ENCODE peak calls at places on chromosomes 12 and 14, in five cellular contexts. A is fibroblast of the aortic adventitia, Q is prostate gland, R is tibial nerve, S is GM20000. F is an unnamed sample.

GRCh38 chr12:93785262-93786010 is 108.3 kb downstream of the CRADD start:
- DNase-seq in R (peak), A (peak), S (no peak), Q (peak), F (no peak)

GRCh38 chr14:54652890-54653201 is 85.9 kb downstream of the SAMD4A start:
- DNase-seq in R (no peak), Q (no peak), A (no peak), S (no peak), F (no peak)

GRCh38 chr14:100887728-100888335 is 15.7 kb downstream of the RTL1 start:
- DNase-seq in A (no peak), S (no peak), Q (no peak), R (no peak), F (no peak)

GRCh38 chr14:70784886-70785285 is 24.4 kb downstream of the MAP3K9 start:
- DNase-seq in S (no peak), R (no peak), Q (no peak), A (no peak), F (no peak)

GRCh38 chr12:131604146-131604844 is 106.6 kb upstream of the SFSWAP start:
- DNase-seq in R (no peak), S (peak), A (no peak), Q (no peak), F (peak)

GRCh38 chr14:89340200-89340667 is 76.8 kb downstream of the FOXN3 start:
- DNase-seq in A (peak), Q (peak), R (no peak), S (no peak), F (no peak)

GRCh38 chr12:16807731-16808130 is 201.8 kb upstream of the LMO3 start:
- DNase-seq in S (no peak), R (no peak), A (no peak), Q (no peak), F (no peak)

GRCh38 chr12:116384629-116385485 is 107.4 kb upstream of the MED13L start:
- DNase-seq in Q (no peak), S (peak), A (peak), R (no peak), F (peak)

GRCh38 chr12:91361864-91362263 is 179.2 kb upstream of the DCN start:
- DNase-seq in A (peak), R (no peak), Q (no peak), S (peak), F (peak)

GRCh38 chr12:119804011-119804641 is 73.0 kb downstream of the CIT start:
- DNase-seq in Q (peak), S (no peak), R (peak), A (peak), F (no peak)

GRCh38 chr12:21613931-21614330 is 9.3 kb upstream of the GYS2 start:
- DNase-seq in A (no peak), S (no peak), R (no peak), Q (no peak), F (no peak)

GRCh38 chr14:106518054-106518943 is 991.9 kb downstream of the TMEM121 start:
- DNase-seq in R (peak), S (peak), A (no peak), Q (no peak), F (peak)

GRCh38 chr12:66829660-66830325 is 150.9 kb upstream of the GRIP1 start:
- DNase-seq in A (no peak), S (peak), Q (no peak), R (no peak), F (no peak)

GRCh38 chr12:26524862-26525465 is 308.0 kb downstream of the ITPR2 start:
- DNase-seq in S (no peak), A (peak), Q (no peak), R (peak), F (no peak)
- TF ChIP-seq CTCF in S (peak), A (peak), Q (peak), R (no peak), F (peak)

DNA sequence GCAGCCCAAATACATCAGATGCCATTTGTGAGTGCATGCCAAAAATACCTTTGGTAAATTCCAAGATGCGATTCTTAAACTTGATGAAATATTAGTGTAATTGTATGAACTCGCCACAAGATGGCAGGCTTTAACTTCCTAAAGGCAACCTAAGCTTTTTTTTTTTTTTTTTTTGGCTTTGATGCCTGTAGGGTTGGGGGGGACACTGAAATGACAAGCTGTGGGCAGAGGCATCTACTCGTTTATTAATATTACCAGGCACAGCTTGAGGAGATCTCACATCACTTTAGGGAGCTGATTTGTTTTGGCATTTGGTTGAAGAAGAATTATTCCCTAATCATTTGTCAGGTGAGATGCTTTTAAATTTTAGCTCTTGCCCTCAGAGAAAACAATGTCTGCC is 126.7 kb upstream of the CCDC196 start:
- DNase-seq in S (peak), Q (peak), A (peak), R (no peak), F (peak)
- TF ChIP-seq CTCF in S (peak), Q (peak), A (peak), R (peak), F (peak)

DNA sequence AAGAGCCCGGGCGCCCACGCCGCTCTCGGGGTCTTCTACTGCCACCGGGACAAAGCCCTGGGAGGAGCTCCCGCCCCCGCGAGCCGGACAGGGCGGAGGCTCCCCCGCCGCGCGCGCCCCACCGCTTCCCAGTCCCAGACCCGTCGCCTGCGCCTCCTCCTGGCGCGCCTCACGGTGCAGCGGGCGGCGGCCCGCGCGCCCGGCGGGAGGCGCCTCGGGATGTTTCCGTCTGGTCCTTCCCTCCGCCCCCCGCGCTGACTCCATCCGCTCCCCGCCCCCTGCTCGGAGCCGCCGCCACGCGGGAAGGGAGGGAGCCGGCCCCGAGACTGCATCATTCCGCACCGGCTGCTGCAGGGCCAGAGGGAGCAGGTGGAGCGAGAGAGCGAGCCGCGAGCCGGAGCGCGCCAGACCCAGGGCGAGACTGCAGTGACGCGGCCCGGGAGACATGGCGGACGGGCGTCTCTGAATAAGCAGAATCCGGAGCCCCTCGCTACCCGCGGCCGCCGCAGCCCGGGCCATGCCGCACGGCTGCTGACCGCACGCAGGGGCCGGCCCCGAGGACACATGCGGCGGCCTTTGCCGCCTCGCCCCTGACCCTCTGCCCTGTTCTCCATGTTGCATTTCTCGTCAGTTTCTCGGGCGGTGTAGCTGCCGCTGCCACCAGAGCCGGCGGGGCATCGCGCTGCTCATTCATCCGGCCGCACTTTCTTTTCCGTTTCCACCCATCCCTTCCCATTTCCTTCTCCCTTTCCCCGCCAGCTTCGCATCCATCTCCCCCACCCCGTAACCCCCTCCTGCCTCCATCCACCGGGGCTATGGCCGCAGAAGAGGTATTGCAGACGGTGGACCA is at the start of gene BICD1:
- DNase-seq in Q (peak), A (peak), S (peak), R (peak), F (peak)
- TF ChIP-seq CTCF in Q (no peak), A (no peak), S (peak), R (peak), F (peak)

GRCh38 chr14:45287609-45288008 is 34.6 kb upstream of the MIS18BP1 start:
- DNase-seq in Q (no peak), A (no peak), S (no peak), R (no peak), F (no peak)

GRCh38 chr14:45290547-45290946 is 37.5 kb upstream of the MIS18BP1 start:
- DNase-seq in A (no peak), S (no peak), Q (no peak), R (no peak), F (no peak)

DNA sequence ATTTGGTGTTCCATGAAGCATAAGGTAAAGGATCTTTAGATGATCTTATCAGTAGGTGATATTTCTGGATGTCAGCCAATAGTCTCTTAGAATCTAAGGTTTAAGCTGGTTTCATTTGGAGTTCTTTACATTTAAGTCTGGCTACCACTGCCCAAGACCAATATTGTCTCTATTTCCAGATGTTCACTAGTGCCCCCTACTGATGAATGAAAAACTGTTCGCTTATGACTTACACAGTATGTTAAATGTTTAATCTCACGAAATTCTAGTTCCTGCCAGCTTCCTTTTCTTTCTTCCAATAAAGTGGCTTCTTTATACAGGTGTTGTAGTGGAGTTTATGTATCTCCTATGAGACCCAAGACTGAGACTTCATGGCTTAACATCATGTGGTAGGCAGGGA is 31.8 kb upstream of the MIS18BP1 start:
- DNase-seq in R (no peak), A (no peak), S (no peak), Q (no peak), F (no peak)
- TF ChIP-seq CTCF in R (no peak), A (no peak), S (no peak), Q (no peak), F (no peak)

GRCh38 chr12:3225796-3226180 is 148.6 kb downstream of the TSPAN9 start:
- DNase-seq in S (no peak), Q (no peak), A (no peak), R (no peak), F (no peak)

GRCh38 chr12:3228587-3228986 is 151.4 kb downstream of the TSPAN9 start:
- DNase-seq in Q (no peak), A (no peak), S (no peak), R (no peak), F (no peak)

GRCh38 chr12:3226285-3226684 is 149.1 kb downstream of the TSPAN9 start:
- DNase-seq in S (no peak), Q (no peak), A (no peak), R (no peak), F (no peak)

GRCh38 chr12:3225154-3225795 is 148.1 kb downstream of the TSPAN9 start:
- DNase-seq in R (no peak), S (no peak), Q (no peak), A (no peak), F (no peak)

DNA sequence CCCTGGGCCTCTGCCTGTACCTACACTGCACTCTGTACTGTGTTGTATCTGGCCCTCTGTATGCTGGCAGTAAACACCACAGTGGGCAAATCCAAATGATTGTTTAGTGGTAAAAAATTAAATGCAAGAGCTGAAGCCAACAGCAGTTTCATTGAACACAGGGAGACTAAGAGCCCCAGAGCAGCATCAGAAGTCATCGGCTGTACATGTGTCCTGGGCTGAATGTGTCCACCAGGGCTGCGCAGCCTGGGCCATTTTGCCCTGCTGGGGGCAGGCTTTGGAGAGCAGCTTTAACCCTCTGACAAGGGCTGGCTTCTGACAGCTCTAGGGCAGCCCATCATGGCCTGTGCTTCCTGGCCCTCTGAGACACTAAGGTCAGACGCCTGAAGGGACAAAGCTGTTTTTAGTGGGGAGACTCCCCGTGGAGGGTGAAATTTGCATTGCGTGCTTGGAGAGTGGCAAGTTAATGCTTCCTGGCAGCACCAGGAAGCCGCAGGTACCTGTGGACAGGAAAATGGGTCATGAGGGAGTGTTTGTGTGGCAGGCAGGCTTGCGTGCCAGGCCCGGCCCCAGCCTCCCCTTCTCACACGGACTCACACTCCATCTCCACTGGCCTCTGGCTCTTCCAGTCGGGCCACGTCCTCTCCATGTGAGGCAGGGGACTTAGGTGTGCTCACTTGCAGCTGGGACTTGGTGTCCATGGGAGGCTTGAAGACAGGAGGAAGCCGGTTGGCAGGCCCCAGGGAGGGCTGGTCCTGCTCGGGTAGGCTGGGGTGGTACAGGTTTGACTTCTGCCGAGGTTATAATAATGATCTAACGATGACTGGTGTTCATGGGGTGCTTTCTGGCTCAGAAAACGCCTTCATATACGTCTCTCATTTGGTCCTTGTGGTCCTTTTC is 150.1 kb downstream of the TSPAN9 start:
- DNase-seq in A (no peak), R (no peak), Q (no peak), S (no peak), F (no peak)
- TF ChIP-seq CTCF in A (no peak), R (no peak), Q (no peak), S (no peak), F (no peak)

DNA sequence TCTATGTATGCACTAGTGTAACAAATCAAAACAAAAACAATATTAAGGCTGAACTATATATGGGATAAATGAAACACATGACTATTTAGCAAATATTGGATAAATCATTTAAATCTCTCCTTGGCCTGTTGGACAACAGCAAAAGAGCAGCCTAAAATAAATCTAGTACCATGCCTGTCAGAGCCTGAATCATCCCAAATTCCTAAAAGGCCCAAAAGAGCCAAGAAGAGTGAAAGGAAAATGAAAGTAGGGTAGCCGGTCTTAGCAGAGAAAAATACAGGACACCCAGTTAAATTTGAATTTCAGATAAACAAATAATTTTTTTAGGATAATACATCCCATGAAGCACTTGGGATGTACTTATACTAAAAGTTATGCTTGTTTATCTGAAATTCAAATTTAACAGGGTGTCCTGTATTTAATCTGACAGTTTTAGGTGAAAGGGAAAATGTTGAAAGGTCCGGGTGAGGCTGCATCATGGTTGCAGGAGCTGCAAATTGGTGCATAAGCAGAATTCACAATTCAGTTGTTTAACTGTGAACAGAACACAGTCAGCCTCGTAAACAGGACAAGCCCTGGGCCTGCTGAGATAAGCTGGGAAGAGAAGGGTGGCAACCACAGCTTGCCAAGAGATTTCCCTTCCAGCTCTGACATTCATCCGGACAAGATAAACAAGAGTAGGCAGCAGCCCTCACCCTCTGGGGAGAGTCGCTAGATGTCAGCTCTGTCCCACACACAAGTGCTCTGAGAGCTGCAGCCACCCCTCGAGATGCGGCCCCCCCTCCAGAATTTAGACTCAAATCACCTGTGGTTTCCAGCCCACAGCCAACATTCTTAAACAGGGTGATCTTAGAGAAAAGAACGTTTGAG is 30.3 kb downstream of the DMAC2L start:
- DNase-seq in S (peak), Q (peak), R (peak), A (peak), F (peak)
- TF ChIP-seq CTCF in S (peak), Q (peak), R (peak), A (peak), F (peak)

GRCh38 chr12:40171501-40171900 is 53.3 kb upstream of the LRRK2 start:
- DNase-seq in A (peak), S (no peak), R (no peak), Q (no peak), F (no peak)

GRCh38 chr12:40175489-40175888 is 49.3 kb upstream of the LRRK2 start:
- DNase-seq in R (no peak), S (no peak), A (no peak), Q (no peak), F (no peak)

GRCh38 chr12:40170593-40170992 is 54.2 kb upstream of the LRRK2 start:
- DNase-seq in A (no peak), S (no peak), R (no peak), Q (no peak), F (no peak)

GRCh38 chr12:40175045-40175444 is 49.8 kb upstream of the LRRK2 start:
- DNase-seq in R (no peak), A (no peak), Q (no peak), S (no peak), F (no peak)

DNA sequence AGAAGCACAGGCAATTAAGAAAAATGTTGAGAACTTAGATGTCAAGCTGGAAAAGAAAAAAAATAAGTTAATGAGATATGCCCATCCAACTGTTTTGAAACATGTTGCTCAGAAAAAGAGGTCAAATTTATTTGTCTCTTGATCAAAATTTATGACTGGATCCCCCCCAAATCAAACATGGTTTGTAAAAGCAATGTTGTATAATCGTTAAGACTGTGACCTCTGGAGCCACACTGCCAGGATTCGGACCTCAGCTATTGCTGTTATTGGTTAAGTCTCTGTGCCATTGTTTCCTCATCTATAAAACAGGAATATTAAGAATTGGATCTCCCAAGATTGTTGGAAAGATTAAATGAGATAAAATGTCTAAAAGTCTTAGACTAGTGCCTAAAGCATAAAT is 51.9 kb upstream of the LRRK2 start:
- DNase-seq in Q (no peak), S (no peak), R (no peak), A (no peak), F (no peak)
- TF ChIP-seq CTCF in Q (no peak), S (no peak), R (no peak), A (no peak), F (no peak)